ENCODE peak calls at places on chromosomes 16 and 17, in nine cellular contexts. K is HCT116; I is A673; P is IMR-90; N is CD8-positive, alpha-beta memory T cell; F is RPMI7951; Z is Right ventricle myocardium inferior; T is GM19239; S is mucosa of descending colon. E is an unnamed sample.

GRCh38 chr17:59366773-59367656 is 35.6 kb downstream of the YPEL2 start:
- DNase-seq in K (no peak), I (no peak), P (peak), N (no peak), F (no peak), Z (no peak), T (no peak), S (peak), E (peak)

GRCh38 chr16:951660-952301 is 19.0 kb downstream of the LMF1 start:
- DNase-seq in K (no peak), I (no peak), P (peak), N (peak), F (no peak), Z (no peak), T (no peak), S (no peak), E (no peak)

GRCh38 chr16:66188786-66189725 is 177.4 kb upstream of the CDH5 start:
- DNase-seq in K (no peak), I (no peak), P (peak), N (no peak), F (no peak), Z (no peak), T (no peak), S (no peak), E (peak)

GRCh38 chr16:64615647-64616280 is 506.1 kb downstream of the CDH11 start:
- DNase-seq in K (no peak), I (peak), P (peak), N (no peak), F (peak), Z (peak), T (no peak), S (no peak), E (peak)

GRCh38 chr16:69286941-69287713 is 24.0 kb upstream of the VPS4A start:
- DNase-seq in K (peak), I (peak), P (peak), N (no peak), F (peak), Z (peak), T (peak), S (no peak), E (no peak)

GRCh38 chr16:12553191-12553590 is 250.5 kb downstream of the CPPED1 start:
- DNase-seq in K (no peak), I (no peak), P (no peak), N (no peak), F (no peak), Z (no peak), T (no peak), S (no peak), E (no peak)

GRCh38 chr16:12513057-12513790 is 290.5 kb downstream of the CPPED1 start:
- DNase-seq in K (no peak), I (no peak), P (no peak), N (peak), F (no peak), Z (no peak), T (no peak), S (no peak), E (no peak)

GRCh38 chr17:38453951-38454421 is 25.7 kb downstream of the ARHGAP23 start:
- DNase-seq in K (no peak), I (peak), P (peak), N (no peak), F (peak), Z (no peak), T (no peak), S (no peak), E (no peak)

GRCh38 chr16:71618429-71618828 is 7.6 kb upstream of the MARVELD3 start:
- DNase-seq in K (no peak), I (no peak), P (no peak), N (no peak), F (no peak), Z (no peak), T (no peak), S (no peak), E (no peak)

GRCh38 chr17:16585796-16586195 is 16.8 kb upstream of the ZNF287 start:
- DNase-seq in K (no peak), I (no peak), P (no peak), N (no peak), F (no peak), Z (no peak), T (no peak), S (no peak), E (no peak)

GRCh38 chr17:1714488-1714979 is 4.4 kb upstream of the TLCD2 start:
- DNase-seq in K (peak), I (peak), P (peak), N (no peak), F (peak), Z (peak), T (no peak), S (peak), E (peak)